ENCODE peak calls at places on chromosomes 2 and 18, in six cellular contexts. F is progenitor cell of endocrine pancreas, O is pancreas, C is retinal pigment epithelial cell, V is fibroblast of mammary gland, Q is body of pancreas. J is an unnamed sample.

GRCh38 chr2:157911646-157912217 is 35.6 kb upstream of the ACVR1 start:
- DNase-seq in F (no peak), O (no peak), C (no peak), V (no peak), Q (no peak), J (no peak)

GRCh38 chr2:183070942-183071844 is 7.4 kb upstream of the DUSP19 start:
- DNase-seq in F (peak; percentile 60), O (peak; percentile 44), C (no peak), V (peak; percentile 43), Q (peak; percentile 68), J (peak; percentile 58)

GRCh38 chr2:217402622-217403383 is 542.9 kb upstream of the TNP1 start:
- DNase-seq in F (no peak), O (no peak), C (peak; percentile 58), V (peak; percentile 46), Q (no peak), J (no peak)

GRCh38 chr2:130910931-130911330 is 74.2 kb downstream of the ARHGEF4 start:
- DNase-seq in F (no peak), O (no peak), C (no peak), V (no peak), Q (no peak), J (no peak)

GRCh38 chr2:26692814-26693286 is 328 bp downstream of the KCNK3 start:
- DNase-seq in F (no peak), O (no peak), C (no peak), V (peak; percentile 3), Q (peak; percentile 37), J (peak; percentile 22)

GRCh38 chr18:2903006-2903405 is 56.2 kb downstream of the EMILIN2 start:
- DNase-seq in F (no peak), O (no peak), C (no peak), V (peak; percentile 85), Q (no peak), J (no peak)

GRCh38 chr2:42234056-42234455 is 64.9 kb downstream of the EML4 start:
- DNase-seq in F (no peak), O (no peak), C (no peak), V (no peak), Q (no peak), J (no peak)

GRCh38 chr2:150978053-150978452 is 283.6 kb downstream of the RBM43 start:
- DNase-seq in F (no peak), O (no peak), C (no peak), V (no peak), Q (no peak), J (no peak)

GRCh38 chr2:204964413-204964812 is 419.1 kb downstream of the PARD3B start:
- DNase-seq in F (no peak), O (no peak), C (no peak), V (no peak), Q (no peak), J (no peak)

GRCh38 chr2:216615298-216616082 is 17.7 kb upstream of the IGFBP2 start:
- DNase-seq in F (no peak), O (no peak), C (no peak), V (no peak), Q (no peak), J (no peak)

GRCh38 chr2:37636209-37637077 is 35.0 kb downstream of the CDC42EP3 start:
- DNase-seq in F (no peak), O (no peak), C (no peak), V (no peak), Q (no peak), J (no peak)

GRCh38 chr2:79982445-79982844 is 322.1 kb downstream of the LRRTM1 start:
- DNase-seq in F (no peak), O (no peak), C (no peak), V (no peak), Q (no peak), J (peak; percentile 67)
- TF ChIP-seq CTCF in F (peak; percentile 47), O (no peak), C (peak; percentile 47), V (peak; percentile 24), Q (no peak), J (peak; percentile 66)

DNA sequence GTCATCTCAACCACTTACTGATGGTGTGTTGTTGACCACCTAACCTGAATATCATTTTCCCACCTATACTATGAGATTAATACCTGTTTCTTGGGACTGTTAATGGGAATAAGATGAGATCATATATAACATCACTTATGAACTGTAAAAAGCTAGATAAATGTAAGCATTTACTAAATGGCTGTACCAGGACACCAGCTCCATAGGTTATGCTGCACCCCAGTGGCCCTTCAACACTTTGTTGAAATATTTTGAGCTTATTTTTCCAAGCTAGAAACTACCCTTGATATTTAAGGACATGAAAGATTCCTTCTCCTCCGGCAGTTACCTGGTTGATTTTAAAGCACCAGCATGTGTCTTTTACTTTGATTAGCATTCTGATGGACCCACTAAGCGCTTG is 138.0 kb upstream of the CDCA7 start:
- DNase-seq in F (no peak), O (no peak), C (no peak), V (no peak), Q (no peak), J (no peak)
- TF ChIP-seq CTCF in F (no peak), O (no peak), C (peak; percentile 12), V (no peak), Q (no peak), J (no peak)

GRCh38 chr2:171088057-171088834 is 72.4 kb downstream of the TLK1 start:
- DNase-seq in F (no peak), O (no peak), C (no peak), V (no peak), Q (no peak), J (no peak)

GRCh38 chr2:171089489-171089888 is 71.2 kb downstream of the TLK1 start:
- DNase-seq in F (no peak), O (no peak), C (no peak), V (no peak), Q (no peak), J (no peak)

GRCh38 chr2:171084128-171084527 is 76.6 kb downstream of the TLK1 start:
- DNase-seq in F (no peak), O (no peak), C (no peak), V (no peak), Q (no peak), J (no peak)

GRCh38 chr2:171087547-171087946 is 73.1 kb downstream of the TLK1 start:
- DNase-seq in F (no peak), O (no peak), C (no peak), V (no peak), Q (no peak), J (no peak)

GRCh38 chr2:171086352-171087290 is 74.1 kb downstream of the TLK1 start:
- DNase-seq in F (no peak), O (no peak), C (peak; percentile 11), V (peak; percentile 77), Q (peak; percentile 37), J (peak; percentile 62)
- TF ChIP-seq CTCF in F (peak; percentile 53), O (no peak), C (peak; percentile 76), V (peak; percentile 85), Q (peak; percentile 50), J (peak; percentile 35)

GRCh38 chr18:13625843-13626543 is 100.4 kb downstream of the FAM210A start:
- DNase-seq in F (no peak), O (no peak), C (no peak), V (no peak), Q (no peak), J (no peak)

GRCh38 chr18:13623871-13624270 is 102.5 kb downstream of the FAM210A start:
- DNase-seq in F (no peak), O (no peak), C (no peak), V (no peak), Q (no peak), J (no peak)

GRCh38 chr18:13624563-13625237 is 101.7 kb downstream of the FAM210A start:
- DNase-seq in F (no peak), O (no peak), C (no peak), V (no peak), Q (no peak), J (no peak)

GRCh38 chr18:13626544-13626908 is 99.8 kb downstream of the FAM210A start:
- DNase-seq in F (no peak), O (no peak), C (no peak), V (no peak), Q (no peak), J (no peak)

DNA sequence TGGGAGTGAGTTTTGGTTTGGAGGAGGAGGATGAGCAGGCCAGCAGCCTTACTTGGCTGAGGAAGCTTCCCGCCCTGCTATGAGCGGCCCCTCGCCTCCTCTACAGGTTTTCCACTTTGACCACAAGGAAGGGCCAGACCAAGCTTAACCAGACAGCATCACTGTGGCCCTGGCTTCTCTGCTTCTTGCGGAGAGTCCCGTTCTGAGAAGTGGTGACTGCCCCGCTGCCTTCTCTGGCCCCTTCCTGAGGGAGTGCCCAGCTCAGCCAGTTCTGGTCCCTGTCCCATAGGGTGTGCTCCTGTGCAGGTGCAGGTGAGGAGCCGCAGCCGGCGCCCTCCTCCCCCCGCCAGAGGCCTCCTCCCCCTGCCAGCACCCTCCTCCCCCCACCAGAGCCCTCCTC is 101.0 kb downstream of the FAM210A start:
- DNase-seq in F (no peak), O (no peak), C (no peak), V (no peak), Q (no peak), J (no peak)
- TF ChIP-seq CTCF in F (no peak), O (no peak), C (no peak), V (no peak), Q (no peak), J (no peak)

DNA sequence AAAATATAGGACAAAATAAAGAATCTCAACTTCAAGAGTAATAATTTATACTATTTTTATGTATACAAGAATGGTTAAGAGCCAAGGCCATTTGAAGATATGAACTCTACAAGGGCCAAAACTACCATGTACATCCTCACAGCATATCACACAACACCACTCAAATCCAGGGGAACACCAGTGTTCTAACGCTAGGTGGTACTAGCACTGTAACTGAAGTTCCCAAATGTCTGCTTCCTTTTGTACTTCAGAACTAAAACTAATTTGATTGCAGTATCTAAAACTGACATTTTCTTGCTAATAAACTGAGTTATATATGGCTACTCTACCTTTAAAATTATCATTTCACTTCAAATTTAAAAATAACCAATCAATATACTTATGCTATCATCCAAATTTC is 47.0 kb downstream of the REV1 start:
- DNase-seq in F (no peak), O (no peak), C (no peak), V (peak; percentile 58), Q (no peak), J (no peak)
- TF ChIP-seq CTCF in F (peak; percentile 30), O (peak; percentile 11), C (peak; percentile 12), V (peak; percentile 53), Q (no peak), J (no peak)

DNA sequence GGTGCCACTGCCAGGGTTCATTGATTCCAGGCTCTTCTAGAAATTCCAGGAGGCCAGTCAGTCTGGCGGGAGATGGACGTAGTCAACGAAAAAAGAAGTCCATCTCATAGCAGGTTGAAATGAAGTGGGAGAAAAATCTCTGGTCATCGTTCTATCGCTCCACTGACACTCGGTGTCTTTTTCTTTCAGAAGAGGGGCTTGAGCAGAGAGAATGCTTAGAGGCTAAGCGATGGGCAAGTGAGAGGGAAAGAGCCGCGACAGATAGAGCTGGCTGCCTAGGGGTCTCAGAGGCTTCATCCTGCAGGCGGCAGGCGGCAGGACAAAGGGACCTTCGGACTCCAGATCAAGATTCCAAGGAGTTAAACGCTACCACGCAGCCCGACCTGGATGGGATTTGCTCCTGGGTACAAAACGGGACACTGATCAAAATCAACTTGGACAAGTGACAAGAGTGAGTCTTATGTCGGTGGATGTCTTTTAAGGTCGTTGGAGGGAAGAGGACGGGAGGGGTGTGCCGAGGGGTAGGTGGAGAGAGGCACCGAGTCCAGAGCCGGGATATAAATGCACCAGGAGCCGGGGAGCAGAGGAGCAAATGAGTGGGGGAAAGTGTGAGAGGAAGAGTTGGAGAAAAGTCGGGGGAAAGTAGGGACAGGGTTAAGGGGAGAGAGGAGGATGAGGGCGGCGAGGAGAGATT is 672 bp upstream of the TMEM178A start:
- DNase-seq in F (peak; percentile 10), O (no peak), C (no peak), V (no peak), Q (no peak), J (peak; percentile 45)
- TF ChIP-seq CTCF in F (no peak), O (no peak), C (no peak), V (no peak), Q (no peak), J (no peak)

J was measured in endothelial cell.